ENCODE peak calls at places on chromosome 18, in six cellular contexts. E, J, X, Y, H and G are unnamed samples. For H3K4me1, the result is how much of the 10 kb centered on the place peaks cover.

GRCh38 chr18:43735570-43735969 is 458.3 kb upstream of the SYT4 start:
- DNase-seq in E (no peak), J (no peak), X (peak), Y (no peak), H (no peak), G (no peak)

GRCh38 chr18:62718268-62718800 is 3.0 kb downstream of the PHLPP1 start:
- DNase-seq in E (no peak), J (no peak), X (no peak), Y (no peak), H (no peak), G (no peak)

GRCh38 chr18:45997689-45998088 is 30.6 kb upstream of the EPG5 start:
- DNase-seq in E (no peak), J (no peak), X (no peak), Y (no peak), H (peak), G (no peak)

GRCh38 chr18:42155024-42155423 is 200.0 kb downstream of the PIK3C3 start:
- DNase-seq in E (peak), J (no peak), X (no peak), Y (no peak), H (no peak), G (no peak)

GRCh38 chr18:4586729-4587128 is 131.6 kb upstream of the DLGAP1 start:
- DNase-seq in E (no peak), J (no peak), X (no peak), Y (no peak), H (no peak), G (no peak)

GRCh38 chr18:74796928-74797576 is 199.4 kb downstream of the ZNF407 start:
- DNase-seq in E (no peak), J (no peak), X (peak), Y (no peak), H (no peak), G (no peak)

GRCh38 chr18:76817888-76818611 is 4.3 kb upstream of the ZNF236 start:
- DNase-seq in E (no peak), J (no peak), X (no peak), Y (no peak), H (no peak), G (no peak)

GRCh38 chr18:75235891-75236290 is 25.3 kb downstream of the TSHZ1 start:
- DNase-seq in E (no peak), J (no peak), X (no peak), Y (no peak), H (no peak), G (no peak)

GRCh38 chr18:63980896-63981454 is 11.1 kb downstream of the SERPINB8 start:
- DNase-seq in E (no peak), J (no peak), X (no peak), Y (no peak), H (no peak), G (no peak)

GRCh38 chr18:73829146-73829545 is 318.5 kb downstream of the FBXO15 start:
- DNase-seq in E (no peak), J (no peak), X (no peak), Y (no peak), H (no peak), G (no peak)

GRCh38 chr18:22603902-22604301 is 186.2 kb upstream of the CTAGE1 start:
- DNase-seq in E (no peak), J (no peak), X (no peak), Y (no peak), H (no peak), G (no peak)

GRCh38 chr18:22605736-22606135 is 188.0 kb upstream of the CTAGE1 start:
- DNase-seq in E (no peak), J (no peak), X (no peak), Y (no peak), H (no peak), G (no peak)

GRCh38 chr18:22604986-22605421 is 187.3 kb upstream of the CTAGE1 start:
- DNase-seq in E (no peak), J (no peak), X (no peak), Y (no peak), H (no peak), G (peak)

GRCh38 chr18:22606563-22607283 is 189.0 kb upstream of the CTAGE1 start:
- DNase-seq in E (peak), J (no peak), X (no peak), Y (no peak), H (no peak), G (peak)

GRCh38 chr18:22604390-22604985 is 186.8 kb upstream of the CTAGE1 start:
- DNase-seq in E (no peak), J (no peak), X (peak), Y (no peak), H (no peak), G (peak)
- H3K4me3 ChIP-seq in E (no peak), J (no peak), X (no peak), Y (no peak), H (no peak), G (no peak)

DNA sequence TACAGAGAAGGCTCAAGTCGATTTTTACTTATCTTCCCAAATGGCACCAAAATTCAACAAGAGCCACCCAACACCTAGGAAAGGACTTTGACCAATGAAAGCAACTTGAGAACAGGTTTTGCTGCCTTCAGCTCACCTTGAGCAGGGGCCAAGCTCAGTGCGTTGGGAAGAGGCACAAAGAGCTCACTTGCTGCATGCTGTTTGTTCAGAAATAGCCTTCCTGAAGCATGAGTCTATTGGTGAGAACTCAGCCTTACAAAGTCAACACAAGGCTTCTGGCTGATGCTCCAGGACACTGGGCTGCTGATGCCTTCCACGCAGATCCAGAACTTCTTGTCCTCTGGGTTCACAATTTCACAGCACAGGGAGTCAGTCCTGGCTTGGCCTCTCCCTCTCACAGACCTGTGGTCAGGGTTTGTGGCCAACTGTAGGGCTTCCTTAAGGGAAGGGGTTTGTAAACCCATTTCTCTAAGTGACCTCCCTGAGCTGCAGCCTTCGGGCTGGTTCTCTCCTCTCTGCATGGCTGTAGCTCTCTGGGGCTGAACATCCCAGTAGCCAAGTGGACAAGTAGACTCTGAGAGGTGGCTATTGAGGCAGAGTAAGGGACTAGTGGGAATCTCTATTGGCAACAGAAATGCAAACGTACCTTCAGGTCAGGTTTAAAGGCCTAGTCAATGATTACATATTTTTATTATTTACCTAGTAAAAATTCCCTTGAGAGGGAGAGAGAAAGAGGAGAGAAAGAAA is 124.7 kb upstream of the GATA6 start:
- DNase-seq in E (no peak), J (no peak), X (no peak), Y (peak), H (no peak), G (no peak)
- H3K4me1 ChIP-seq in E (under half), J (under half), X (under half), Y (under half), H (under half), G (under half)

DNA sequence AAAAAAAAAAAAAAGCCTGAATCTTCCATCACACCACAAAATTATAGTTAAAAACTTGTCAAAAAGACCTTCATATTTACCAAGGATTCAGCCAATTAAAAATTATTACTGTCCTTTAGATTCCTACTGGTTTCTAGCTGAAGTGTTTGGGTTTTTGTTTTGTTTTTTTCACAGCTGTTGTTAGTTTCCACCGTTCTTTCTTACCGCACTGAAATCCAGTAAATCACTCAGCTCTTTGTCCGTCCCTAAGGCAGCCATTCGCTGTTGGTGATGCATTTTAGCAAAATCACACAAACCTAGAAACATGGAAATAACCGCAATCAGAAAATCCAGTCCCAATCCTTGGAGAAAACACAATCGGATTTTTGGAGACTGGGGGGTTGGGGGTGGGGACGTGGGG is 1.2 kb downstream of the TCF4 start:
- DNase-seq in E (peak), J (no peak), X (peak), Y (no peak), H (no peak), G (no peak)
- H3K4me3 ChIP-seq in E (peak), J (peak), X (peak), Y (no peak), H (peak), G (peak)

DNA sequence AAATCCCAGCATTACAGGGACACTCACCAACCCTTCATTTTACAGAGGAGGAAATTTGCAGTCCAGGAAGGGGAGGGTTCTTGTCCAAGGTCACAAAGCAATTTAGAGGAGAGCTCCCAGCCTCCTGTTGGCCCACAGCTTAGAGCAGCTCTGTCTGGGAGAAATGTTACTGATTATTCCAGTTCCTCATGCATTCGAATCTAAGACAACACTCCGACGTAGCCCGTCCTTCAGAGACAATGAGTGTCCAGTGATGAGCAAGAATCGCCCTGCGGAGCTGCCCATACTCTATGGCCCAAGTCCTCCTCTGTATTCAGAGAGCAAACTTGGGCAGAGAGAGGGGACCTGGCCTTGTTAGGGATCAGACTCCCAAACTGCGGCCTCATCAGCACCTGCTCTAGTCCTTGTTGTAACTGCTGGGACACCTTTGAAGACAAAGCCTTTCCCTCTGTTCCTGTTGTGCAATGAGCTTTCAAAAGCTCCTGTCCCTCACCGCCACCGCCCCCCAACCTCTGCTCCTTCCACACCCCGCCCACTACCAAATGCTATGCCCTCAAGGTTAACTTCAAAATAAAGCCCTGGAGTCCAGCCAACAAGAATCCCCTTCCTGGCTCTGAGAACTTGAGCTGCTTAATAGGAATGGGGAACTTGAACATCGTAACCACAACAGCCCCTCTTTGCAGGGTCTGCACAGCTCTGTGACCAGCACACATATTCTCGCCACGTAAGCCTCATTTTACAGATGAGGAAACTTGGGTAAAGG is 234.8 kb upstream of the SMAD2 start:
- DNase-seq in E (no peak), J (no peak), X (no peak), Y (peak), H (no peak), G (no peak)
- H3K4me1 ChIP-seq in E (under half), J (under half), X (under half), Y (under half), H (half or more), G (under half)

GRCh38 chr18:34159691-34160185 is 65.0 kb downstream of the NOL4 start:
- DNase-seq in E (no peak), J (no peak), X (no peak), Y (no peak), H (no peak), G (no peak)

GRCh38 chr18:34153711-34154110 is 71.0 kb downstream of the NOL4 start:
- DNase-seq in E (no peak), J (no peak), X (peak), Y (no peak), H (no peak), G (no peak)

GRCh38 chr18:34158881-34159690 is 65.6 kb downstream of the NOL4 start:
- DNase-seq in E (peak), J (peak), X (peak), Y (peak), H (no peak), G (peak)
- H3K4me3 ChIP-seq in E (peak), J (peak), X (peak), Y (peak), H (peak), G (peak)

GRCh38 chr18:9925795-9926194 is 12.0 kb downstream of the VAPA start:
- DNase-seq in E (no peak), J (no peak), X (no peak), Y (no peak), H (no peak), G (no peak)
- H3K4me1 ChIP-seq in E (under half), J (under half), X (under half), Y (under half), H (half or more), G (under half)

DNA sequence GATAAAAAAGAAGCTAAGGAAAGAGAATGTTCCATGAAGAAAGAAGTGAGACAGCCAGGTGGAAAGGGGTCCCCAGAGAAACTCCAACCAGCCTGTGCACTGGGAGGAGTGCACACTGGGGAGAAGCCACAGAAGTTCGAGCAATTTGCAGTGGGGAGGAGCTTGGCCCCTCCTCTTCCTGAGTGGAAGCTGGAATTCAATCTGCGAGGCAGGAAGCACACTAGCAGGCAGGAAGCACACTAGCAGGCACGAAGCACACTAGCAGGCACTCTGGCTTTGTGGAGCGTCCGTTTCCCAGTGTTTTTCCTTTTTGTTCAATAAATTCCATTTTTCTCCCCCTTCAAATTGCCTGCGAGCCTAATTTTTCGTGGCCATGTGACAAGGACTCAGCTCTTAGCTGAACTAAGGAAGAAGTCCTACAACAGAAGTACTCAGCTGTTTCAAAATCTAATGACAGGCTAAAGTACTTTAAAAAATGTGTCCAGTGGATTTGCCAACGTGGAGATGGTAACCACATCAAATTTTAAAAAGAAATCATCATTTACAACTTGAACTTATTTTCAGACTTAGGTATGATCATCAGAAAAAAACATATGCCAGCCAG is 21.4 kb upstream of the SPIRE1 start:
- DNase-seq in E (no peak), J (no peak), X (peak), Y (peak), H (no peak), G (peak)
- H3K4me3 ChIP-seq in E (no peak), J (no peak), X (peak), Y (no peak), H (peak), G (peak)